ENCODE peak calls at places on chromosomes 16 and 17, in eight cellular contexts. G, Q, C, L, Y, Z, B and S are unnamed samples.

GRCh38 chr17:10729334-10730193 is at the start of gene TMEM220:
- DNase-seq in L (peak; percentile 76), Q (no peak), Z (peak; percentile 89), Y (peak; percentile 30), B (peak; percentile 3), C (no peak), G (peak; percentile 48), S (peak; percentile 51)

GRCh38 chr17:41029633-41030245 is at the start of gene KRTAP1-4:
- DNase-seq in Y (no peak), B (no peak), L (no peak), Q (no peak), C (no peak), Z (no peak), G (no peak), S (no peak)

GRCh38 chr17:65514541-65514940 is 46.9 kb downstream of the AXIN2 start:
- DNase-seq in C (no peak), Y (no peak), Z (no peak), G (no peak), Q (no peak), L (no peak), B (no peak), S (no peak)

GRCh38 chr16:66930189-66930588 is 4.0 kb downstream of the CIAO2B start:
- DNase-seq in G (no peak), Q (no peak), Y (no peak), C (no peak), L (no peak), B (no peak), Z (no peak), S (peak; percentile 90)

GRCh38 chr16:11129378-11129781 is 126.6 kb downstream of the SOCS1 start:
- DNase-seq in G (no peak), C (no peak), Q (no peak), Y (no peak), B (no peak), L (no peak), Z (no peak), S (no peak)

GRCh38 chr17:72143245-72143644 is 22.4 kb downstream of the SOX9 start:
- DNase-seq in B (no peak), G (no peak), L (no peak), Z (no peak), Q (no peak), C (no peak), Y (no peak), S (no peak)

GRCh38 chr17:7610641-7611040 is 4.1 kb downstream of the FXR2 start:
- DNase-seq in Y (no peak), L (no peak), C (no peak), Z (no peak), B (no peak), Q (no peak), G (no peak), S (no peak)

GRCh38 chr17:16178836-16179235 is 36.5 kb downstream of the NCOR1 start:
- DNase-seq in Y (no peak), L (no peak), G (no peak), Q (no peak), Z (no peak), B (no peak), C (no peak), S (no peak)

GRCh38 chr17:66543526-66543925 is 241.1 kb downstream of the PRKCA start:
- DNase-seq in B (no peak), C (no peak), Z (no peak), Y (no peak), G (no peak), Q (no peak), L (no peak), S (no peak)

GRCh38 chr17:69870751-69871199 is 204.2 kb upstream of the KCNJ16 start:
- DNase-seq in Q (no peak), B (no peak), Y (no peak), C (no peak), Z (no peak), G (no peak), L (no peak), S (no peak)

GRCh38 chr16:19001788-19002187 is 18.1 kb downstream of the TMC7 start:
- DNase-seq in B (no peak), Q (no peak), L (no peak), Z (no peak), C (no peak), Y (no peak), G (no peak), S (peak; percentile 59)

GRCh38 chr16:58456193-58456592 is 43.8 kb upstream of the NDRG4 start:
- DNase-seq in Y (no peak), G (no peak), B (no peak), L (no peak), Q (no peak), Z (no peak), C (no peak), S (no peak)

GRCh38 chr16:35146031-35146710 is 1686.8 kb downstream of the TP53TG3F start:
- DNase-seq in C (no peak), Y (no peak), B (no peak), Q (no peak), Z (no peak), G (peak; percentile 9), L (no peak), S (no peak)

GRCh38 chr17:2703606-2704005 is 8.0 kb downstream of the CLUH start:
- DNase-seq in Q (no peak), B (no peak), L (no peak), C (no peak), Y (no peak), Z (no peak), G (no peak), S (no peak)

GRCh38 chr17:6701719-6702118 is 11.4 kb downstream of the SLC13A5 start:
- DNase-seq in L (peak; percentile 19), Y (peak; percentile 35), C (no peak), B (peak; percentile 18), G (no peak), Z (no peak), Q (no peak), S (no peak)

GRCh38 chr17:32498362-32498761 is 11.6 kb downstream of the CDK5R1 start:
- DNase-seq in L (no peak), Z (no peak), G (no peak), Q (no peak), B (no peak), Y (no peak), C (no peak), S (no peak)